ENCODE peak calls at places on chromosome 2, in four cellular contexts. O is HT1080, N is SK-N-SH, W is HFFc6. P is an unnamed sample.

GRCh38 chr2:172877826-172878225 is 142.2 kb downstream of the RAPGEF4 start:
- DNase-seq in O (no peak), N (no peak), W (peak), P (no peak)

GRCh38 chr2:223500690-223501089 is 101.5 kb downstream of the SCG2 start:
- DNase-seq in O (no peak), N (no peak), W (no peak), P (no peak)

GRCh38 chr2:15223887-15224286 is 337.2 kb downstream of the NBAS start:
- DNase-seq in W (peak), O (peak), N (no peak), P (no peak)

GRCh38 chr2:236795176-236795860 is 225.7 kb downstream of the ACKR3 start:
- DNase-seq in N (no peak), O (no peak), W (no peak), P (peak)

GRCh38 chr2:73985318-73986084 is 791 bp downstream of the TET3 start:
- DNase-seq in N (peak), O (peak), W (no peak), P (peak)

GRCh38 chr2:20812779-20813178 is 10.1 kb downstream of the LDAH start:
- DNase-seq in N (no peak), W (no peak), O (no peak), P (no peak)

GRCh38 chr2:216211614-216212013 is 102.5 kb downstream of the XRCC5 start:
- DNase-seq in N (no peak), O (no peak), W (no peak), P (no peak)

GRCh38 chr2:6934329-6934728 is 17.1 kb downstream of the RNF144A start:
- DNase-seq in N (no peak), W (no peak), O (no peak), P (no peak)

GRCh38 chr2:215280326-215280725 is 31.5 kb upstream of the ATIC start:
- DNase-seq in W (peak), O (peak), N (no peak), P (no peak)

GRCh38 chr2:127039387-127040031 is 67.4 kb downstream of the BIN1 start:
- DNase-seq in N (no peak), O (no peak), W (no peak), P (no peak)

GRCh38 chr2:205060269-205060668 is 515.0 kb downstream of the PARD3B start:
- DNase-seq in N (no peak), W (peak), O (peak), P (no peak)

P was measured in posterior vena cava.